ENCODE peak calls at places on chromosomes 6 and 20, in five cellular contexts. G, J, C, F and W are unnamed samples.

GRCh38 chr6:78947529-78947928 is 80.2 kb downstream of the IRAK1BP1 start:
- DNase-seq in G (no peak), J (no peak), C (no peak), F (no peak), W (no peak)

GRCh38 chr6:33962186-33962585 is 158.4 kb upstream of the MLN start:
- DNase-seq in G (no peak), J (no peak), C (no peak), F (no peak), W (no peak)

GRCh38 chr6:148313483-148313882 is 29.2 kb upstream of the SASH1 start:
- DNase-seq in G (no peak), J (no peak), C (no peak), F (no peak), W (no peak)

GRCh38 chr6:133741375-133741861 is 147.5 kb upstream of the TCF21 start:
- DNase-seq in G (no peak), J (peak), C (no peak), F (no peak), W (peak)

GRCh38 chr20:49983848-49984408 is 1.1 kb downstream of the SNAI1 start:
- DNase-seq in G (no peak), J (no peak), C (no peak), F (no peak), W (no peak)

GRCh38 chr6:128519132-128519930 is 1.1 kb downstream of the PTPRK start:
- DNase-seq in G (peak), J (no peak), C (peak), F (no peak), W (peak)

GRCh38 chr6:125300992-125301434 is 754 bp downstream of the HDDC2 start:
- DNase-seq in G (no peak), J (no peak), C (no peak), F (no peak), W (no peak)

GRCh38 chr6:49001856-49002255 is 461.2 kb downstream of the MMUT start:
- DNase-seq in G (no peak), J (no peak), C (no peak), F (no peak), W (no peak)

GRCh38 chr6:166707045-166707444 is 80.0 kb upstream of the RPS6KA2 start:
- DNase-seq in G (peak), J (peak), C (peak), F (peak), W (peak)

GRCh38 chr6:7761047-7761446 is 35.1 kb downstream of the BMP6 start:
- DNase-seq in G (no peak), J (no peak), C (no peak), F (no peak), W (no peak)

GRCh38 chr6:89585156-89585555 is 53.4 kb downstream of the LYRM2 start:
- DNase-seq in G (no peak), J (no peak), C (no peak), F (no peak), W (no peak)

GRCh38 chr20:18928626-18929025 is 115.0 kb downstream of the SCP2D1 start:
- DNase-seq in G (no peak), J (no peak), C (no peak), F (no peak), W (no peak)

GRCh38 chr6:75546401-75546800 is 52.8 kb upstream of the FILIP1 start:
- DNase-seq in G (peak), J (peak), C (no peak), F (no peak), W (peak)

GRCh38 chr6:90536516-90536915 is 50.4 kb downstream of the MAP3K7 start:
- DNase-seq in G (no peak), J (no peak), C (no peak), F (no peak), W (no peak)

GRCh38 chr6:162613310-162613709 is 114.3 kb downstream of the PRKN start:
- DNase-seq in G (no peak), J (no peak), C (no peak), F (no peak), W (no peak)

GRCh38 chr6:157989541-157990289 is 8.1 kb downstream of the SYNJ2 start:
- DNase-seq in G (no peak), J (peak), C (no peak), F (no peak), W (peak)

GRCh38 chr20:26208296-26209091 is 511.8 kb upstream of the ZNF337 start:
- DNase-seq in G (no peak), J (no peak), C (peak), F (peak), W (peak)

GRCh38 chr6:158414900-158415299 is 102.6 kb downstream of the TULP4 start:
- DNase-seq in G (no peak), J (no peak), C (no peak), F (no peak), W (no peak)

GRCh38 chr20:32411955-32412706 is 54.0 kb downstream of the ASXL1 start:
- DNase-seq in G (no peak), J (no peak), C (no peak), F (no peak), W (no peak)

GRCh38 chr20:33217052-33217451 is at the start of gene BPIFA3:
- DNase-seq in G (no peak), J (no peak), C (no peak), F (no peak), W (no peak)

GRCh38 chr20:52103911-52104545 is 87.6 kb downstream of the ZFP64 start:
- DNase-seq in G (no peak), J (no peak), C (peak), F (peak), W (no peak)

GRCh38 chr6:162238675-162239074 is 488.9 kb downstream of the PRKN start:
- DNase-seq in G (no peak), J (no peak), C (no peak), F (no peak), W (no peak)

GRCh38 chr6:7469696-7470095 is 71.8 kb upstream of the DSP start:
- DNase-seq in G (no peak), J (no peak), C (no peak), F (no peak), W (no peak)

GRCh38 chr6:136549359-136550044 is 720 bp downstream of the MAP7 start:
- DNase-seq in G (no peak), J (peak), C (peak), F (no peak), W (peak)

GRCh38 chr6:125797934-125798444 is 7.2 kb downstream of the NCOA7 start:
- DNase-seq in G (no peak), J (no peak), C (no peak), F (no peak), W (no peak)

GRCh38 chr20:56411759-56412472 is at the start of gene CASS4:
- DNase-seq in G (peak), J (peak), C (no peak), F (no peak), W (no peak)

GRCh38 chr6:134029495-134030455 is 22.6 kb downstream of the SLC2A12 start:
- DNase-seq in G (no peak), J (peak), C (no peak), F (no peak), W (peak)

GRCh38 chr20:3193806-3194616 is 10.5 kb downstream of the DDRGK1 start:
- DNase-seq in G (no peak), J (no peak), C (no peak), F (no peak), W (no peak)
- TF ChIP-seq JUN in G (no peak), J (no peak), C (no peak), F (no peak), W (no peak)

DNA sequence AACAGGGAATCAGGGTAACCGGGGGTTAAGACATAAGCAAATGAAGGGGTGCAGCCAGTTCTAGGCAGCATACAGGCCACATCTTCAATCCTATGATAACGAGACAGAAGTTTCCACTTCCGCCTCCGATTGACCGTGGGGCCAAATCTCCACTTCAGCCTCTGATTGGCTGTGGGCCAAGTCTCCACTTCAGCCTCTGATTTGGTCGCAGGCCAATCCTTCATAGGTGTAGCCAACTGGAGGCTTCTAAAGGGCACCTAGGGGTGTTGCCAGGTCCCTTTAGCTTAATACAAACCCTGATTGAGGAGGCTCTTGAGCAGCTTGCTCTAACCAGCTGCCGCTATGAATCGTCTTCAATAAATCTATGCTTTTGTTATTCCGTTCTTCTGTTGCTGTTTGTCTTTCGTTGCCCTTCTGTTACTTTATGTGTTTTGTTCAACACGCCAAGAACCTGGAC is 2.1 kb upstream of the ERGIC3 start:
- DNase-seq in G (peak), J (peak), C (peak), F (no peak), W (no peak)
- TF ChIP-seq JUN in G (peak), J (no peak), C (no peak), F (no peak), W (no peak)

GRCh38 chr6:14436593-14436992 is 319.0 kb downstream of the CD83 start:
- DNase-seq in G (no peak), J (no peak), C (no peak), F (no peak), W (no peak)
- TF ChIP-seq JUN in G (no peak), J (no peak), C (no peak), F (no peak), W (no peak)

DNA sequence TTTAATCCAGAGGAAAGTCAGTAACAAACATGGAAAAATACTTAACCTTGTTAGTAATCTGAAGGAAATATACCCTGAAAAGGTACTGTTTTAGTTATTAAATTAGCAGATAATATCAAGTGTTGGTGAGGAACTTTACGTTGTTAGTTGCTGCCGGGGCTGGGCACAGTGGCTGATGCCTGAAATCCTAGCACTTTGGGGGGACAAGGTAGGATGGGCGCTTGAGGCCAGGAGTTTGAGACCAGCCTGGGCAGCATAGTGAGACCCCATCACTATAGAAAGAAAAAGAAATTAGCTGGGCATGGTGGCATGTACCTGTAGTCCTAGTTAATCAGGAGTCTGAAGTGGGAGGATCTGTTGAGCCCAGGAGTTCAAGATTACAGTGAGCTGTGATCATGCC is 72.7 kb upstream of the DYNLRB1 start:
- DNase-seq in G (no peak), J (no peak), C (no peak), F (no peak), W (no peak)
- TF ChIP-seq JUN in G (no peak), J (no peak), C (no peak), F (no peak), W (no peak)

DNA sequence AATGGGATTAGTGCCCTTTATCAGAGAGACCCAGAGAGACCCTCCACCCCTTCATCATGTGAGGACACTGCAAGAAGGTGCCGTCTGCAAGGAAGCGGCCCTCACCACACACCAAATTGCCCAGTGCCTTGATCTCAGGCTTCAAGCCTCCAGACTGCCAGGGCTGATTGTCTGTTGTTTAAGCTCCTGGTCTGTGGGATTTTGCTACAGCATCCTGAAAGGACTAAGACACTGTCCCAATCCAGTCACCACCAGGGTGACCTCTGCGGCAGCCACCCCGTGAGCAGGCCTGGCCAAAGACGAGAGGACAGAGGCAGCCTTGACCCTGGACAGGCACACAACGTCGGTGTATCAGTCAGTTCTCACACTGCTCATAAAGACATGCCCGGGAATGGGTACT is 13.5 kb upstream of the FRMD1 start:
- DNase-seq in G (no peak), J (no peak), C (no peak), F (no peak), W (no peak)
- TF ChIP-seq JUN in G (no peak), J (no peak), C (no peak), F (no peak), W (no peak)

GRCh38 chr20:39245685-39246311 is 283.7 kb downstream of the DHX35 start:
- DNase-seq in G (no peak), J (no peak), C (no peak), F (no peak), W (no peak)
- TF ChIP-seq JUN in G (no peak), J (no peak), C (no peak), F (no peak), W (no peak)